ENCODE peak calls at places on chromosomes 12 and 14, in six cellular contexts. P is fibroblast of lung, R is NCI-H2029 treated with DMSO at 0.1 percent for 48 hours, T is A172, Q is cardiac fibroblast, J is AG09319. U is an unnamed sample.

GRCh38 chr14:73762375-73762822 is 48.2 kb upstream of the PNMA1 start:
- DNase-seq in P (no peak), R (peak), T (no peak), Q (no peak), J (no peak), U (no peak)

GRCh38 chr14:26863736-26864135 is 265.9 kb upstream of the NOVA1 start:
- DNase-seq in P (peak), R (no peak), T (peak), Q (peak), J (no peak), U (peak)

GRCh38 chr12:38156497-38157245 is 159.9 kb upstream of the ALG10B start:
- DNase-seq in P (no peak), R (no peak), T (no peak), Q (no peak), J (no peak), U (no peak)

GRCh38 chr12:120481022-120481767 is 11.6 kb upstream of the SRSF9 start:
- DNase-seq in P (no peak), R (no peak), T (no peak), Q (no peak), J (no peak), U (no peak)

GRCh38 chr12:12859690-12860089 is 31.7 kb upstream of the GPRC5A start:
- DNase-seq in P (peak), R (no peak), T (no peak), Q (no peak), J (no peak), U (peak)

GRCh38 chr14:102774391-102775153 is 2.7 kb upstream of the TRAF3 start:
- DNase-seq in P (peak), R (no peak), T (peak), Q (peak), J (no peak), U (peak)

GRCh38 chr12:52210186-52210924 is 18.5 kb upstream of the KRT80 start:
- DNase-seq in P (peak), R (no peak), T (peak), Q (peak), J (peak), U (no peak)

GRCh38 chr12:122182887-122183587 is at the start of gene LRRC43:
- DNase-seq in P (peak), R (peak), T (no peak), Q (peak), J (no peak), U (peak)

GRCh38 chr12:30989754-30990153 is 63.2 kb downstream of the TSPAN11 start:
- DNase-seq in P (peak), R (peak), T (no peak), Q (no peak), J (no peak), U (no peak)

GRCh38 chr14:28763914-28764848 is 2.4 kb upstream of the FOXG1 start:
- DNase-seq in P (peak), R (peak), T (no peak), Q (no peak), J (no peak), U (peak)

GRCh38 chr14:60331201-60332045 is 82.4 kb downstream of the PPM1A start:
- DNase-seq in P (peak), R (peak), T (peak), Q (peak), J (no peak), U (peak)

GRCh38 chr14:31410048-31410654 is 10.2 kb downstream of the HEATR5A start:
- DNase-seq in P (no peak), R (no peak), T (no peak), Q (no peak), J (no peak), U (no peak)

GRCh38 chr12:111741235-111741812 is 25.4 kb upstream of the ALDH2 start:
- DNase-seq in P (peak), R (peak), T (peak), Q (peak), J (no peak), U (peak)

GRCh38 chr14:104967414-104968152 is 10.6 kb downstream of the AHNAK2 start:
- DNase-seq in P (peak), R (no peak), T (peak), Q (peak), J (no peak), U (peak)

GRCh38 chr12:41184864-41185263 is 3.3 kb upstream of the PDZRN4 start:
- DNase-seq in P (no peak), R (no peak), T (no peak), Q (no peak), J (no peak), U (no peak)

GRCh38 chr12:24470050-24470449 is 478.9 kb downstream of the BCAT1 start:
- DNase-seq in P (peak), R (no peak), T (no peak), Q (no peak), J (no peak), U (no peak)

GRCh38 chr14:61365667-61366194 is 44.4 kb downstream of the PRKCH start:
- DNase-seq in P (no peak), R (no peak), T (no peak), Q (peak), J (no peak), U (no peak)

GRCh38 chr14:34324363-34324795 is 137.7 kb downstream of the SPTSSA start:
- DNase-seq in P (peak), R (peak), T (no peak), Q (peak), J (peak), U (peak)

GRCh38 chr14:26194816-26195215 is 403.0 kb downstream of the NOVA1 start:
- DNase-seq in P (no peak), R (no peak), T (no peak), Q (no peak), J (no peak), U (no peak)

GRCh38 chr12:48000878-48001321 is 3.4 kb downstream of the COL2A1 start:
- DNase-seq in P (peak), R (no peak), T (peak), Q (peak), J (no peak), U (peak)

GRCh38 chr14:101101456-101102056 is 198.0 kb upstream of the RTL1 start:
- DNase-seq in P (peak), R (no peak), T (no peak), Q (no peak), J (no peak), U (peak)

GRCh38 chr12:89490922-89491321 is 33.7 kb downstream of the GALNT4 start:
- DNase-seq in P (no peak), R (no peak), T (no peak), Q (no peak), J (no peak), U (no peak)

GRCh38 chr12:112418248-112418595 is 525 bp upstream of the PTPN11 start:
- DNase-seq in P (no peak), R (no peak), T (peak), Q (no peak), J (no peak), U (no peak)

U was measured in astrocyte of the hippocampus.